ENCODE peak calls at places on chromosomes 1 and 21, in ten cellular contexts. K is GM23248, S is AG04450, Y is WERI-Rb-1, A is HFF-Myc, V is breast epithelium, E is OCI-LY7, F is brain microvascular endothelial cell, U is dorsolateral prefrontal cortex, T is astrocyte of the spinal cord. O is an unnamed sample.

GRCh38 chr1:172499636-172500141 is 33.3 kb upstream of the SUCO start:
- DNase-seq in V (no peak), K (peak; percentile 45), Y (no peak), U (no peak), S (no peak), E (no peak), F (peak; percentile 3), T (no peak), A (no peak), O (no peak)

GRCh38 chr1:31792541-31792940 is 23.3 kb downstream of the SPOCD1 start:
- DNase-seq in S (no peak), V (peak; percentile 34), U (peak; percentile 15), T (no peak), K (no peak), F (no peak), E (no peak), Y (peak; percentile 2), A (no peak), O (no peak)

GRCh38 chr1:210650403-210650802 is 321.7 kb downstream of the HHAT start:
- DNase-seq in E (no peak), U (no peak), K (no peak), V (no peak), A (no peak), T (no peak), F (no peak), S (no peak), Y (no peak), O (no peak)

GRCh38 chr1:183977717-183978116 is 59.8 kb downstream of the COLGALT2 start:
- DNase-seq in E (no peak), S (no peak), K (no peak), V (no peak), F (no peak), Y (no peak), U (no peak), T (no peak), A (no peak), O (no peak)

GRCh38 chr1:64743954-64744491 is 852 bp upstream of the RAVER2 start:
- DNase-seq in F (no peak), T (no peak), E (no peak), K (no peak), A (no peak), V (no peak), U (no peak), Y (no peak), S (no peak), O (no peak)

GRCh38 chr1:198203434-198203833 is 46.6 kb downstream of the NEK7 start:
- DNase-seq in K (peak; percentile 23), S (no peak), F (no peak), U (no peak), A (no peak), T (peak; percentile 21), Y (no peak), E (no peak), V (no peak), O (no peak)

GRCh38 chr21:45578811-45579381 is 36.7 kb upstream of the SLC19A1 start:
- DNase-seq in T (no peak), A (no peak), E (no peak), F (no peak), U (no peak), Y (peak; percentile 5), K (no peak), S (no peak), V (peak; percentile 49), O (no peak)

GRCh38 chr21:43824883-43825609 is 35.7 kb downstream of the RRP1 start:
- DNase-seq in T (no peak), V (no peak), U (no peak), Y (no peak), E (no peak), K (no peak), S (no peak), A (no peak), F (no peak), O (no peak)

GRCh38 chr1:92399076-92399475 is 87.6 kb downstream of the GFI1 start:
- DNase-seq in E (peak; percentile 9), Y (no peak), V (no peak), A (no peak), K (peak; percentile 5), F (no peak), T (no peak), S (no peak), U (no peak), O (no peak)

GRCh38 chr21:43303240-43304178 is 123.4 kb downstream of the SIK1 start:
- DNase-seq in F (no peak), Y (no peak), T (no peak), E (no peak), A (no peak), S (no peak), K (no peak), U (no peak), V (no peak), O (no peak)

GRCh38 chr1:243489681-243490080 is 233.8 kb downstream of the SDCCAG8 start:
- DNase-seq in E (no peak), T (no peak), A (no peak), Y (no peak), S (no peak), F (no peak), K (no peak), U (no peak), V (no peak), O (no peak)

GRCh38 chr21:35503646-35504045 is 454.5 kb upstream of the RUNX1 start:
- DNase-seq in K (peak; percentile 25), A (no peak), S (no peak), U (no peak), V (no peak), F (no peak), T (peak; percentile 50), Y (no peak), E (no peak), O (no peak)

GRCh38 chr1:196577386-196577785 is 30.9 kb downstream of the KCNT2 start:
- DNase-seq in F (no peak), Y (no peak), A (no peak), V (no peak), T (no peak), S (no peak), E (no peak), U (no peak), K (no peak), O (no peak)

GRCh38 chr1:5980314-5981008 is 11.8 kb downstream of the NPHP4 start:
- DNase-seq in F (peak; percentile 21), V (no peak), S (no peak), K (peak; percentile 70), U (peak; percentile 76), T (peak; percentile 17), E (peak; percentile 29), Y (peak; percentile 92), A (no peak), O (no peak)

GRCh38 chr1:10212476-10212875 is 2.1 kb downstream of the KIF1B start:
- DNase-seq in Y (no peak), U (no peak), F (no peak), A (no peak), V (no peak), S (no peak), E (no peak), T (no peak), K (no peak), O (no peak)

GRCh38 chr1:95951291-95951690 is 717.3 kb downstream of the RWDD3 start:
- DNase-seq in F (no peak), K (no peak), T (no peak), E (no peak), A (no peak), U (no peak), V (no peak), Y (no peak), S (no peak), O (no peak)

GRCh38 chr1:153441238-153441755 is 19.2 kb downstream of the S100A7 start:
- DNase-seq in Y (no peak), K (no peak), A (no peak), F (no peak), U (no peak), E (no peak), T (no peak), V (no peak), S (no peak), O (no peak)

GRCh38 chr1:44036409-44037111 is 5.3 kb upstream of the SLC6A9 start:
- DNase-seq in K (peak; percentile 83), V (no peak), U (peak; percentile 80), A (peak; percentile 59), T (peak; percentile 64), F (peak; percentile 62), S (no peak), E (peak; percentile 74), Y (peak; percentile 82), O (no peak)

GRCh38 chr1:33350611-33351280 is 29.8 kb upstream of the A3GALT2 start:
- DNase-seq in V (no peak), E (no peak), Y (no peak), S (no peak), A (no peak), K (no peak), F (no peak), T (no peak), U (no peak), O (no peak)
- H3K4me3 ChIP-seq in V (peak overlapping the region; percentile 46), E (peak overlapping the region; percentile 73), Y (peak overlapping the region; percentile 71), S (peak overlapping the region; percentile 69), A (peak overlapping the region; percentile 47), K (peak overlapping the region; percentile 84), F (peak overlapping the region; percentile 57), T (peak overlapping the region; percentile 47), U (peak overlapping the region; percentile 82), O (peak overlapping the region; percentile 57)

DNA sequence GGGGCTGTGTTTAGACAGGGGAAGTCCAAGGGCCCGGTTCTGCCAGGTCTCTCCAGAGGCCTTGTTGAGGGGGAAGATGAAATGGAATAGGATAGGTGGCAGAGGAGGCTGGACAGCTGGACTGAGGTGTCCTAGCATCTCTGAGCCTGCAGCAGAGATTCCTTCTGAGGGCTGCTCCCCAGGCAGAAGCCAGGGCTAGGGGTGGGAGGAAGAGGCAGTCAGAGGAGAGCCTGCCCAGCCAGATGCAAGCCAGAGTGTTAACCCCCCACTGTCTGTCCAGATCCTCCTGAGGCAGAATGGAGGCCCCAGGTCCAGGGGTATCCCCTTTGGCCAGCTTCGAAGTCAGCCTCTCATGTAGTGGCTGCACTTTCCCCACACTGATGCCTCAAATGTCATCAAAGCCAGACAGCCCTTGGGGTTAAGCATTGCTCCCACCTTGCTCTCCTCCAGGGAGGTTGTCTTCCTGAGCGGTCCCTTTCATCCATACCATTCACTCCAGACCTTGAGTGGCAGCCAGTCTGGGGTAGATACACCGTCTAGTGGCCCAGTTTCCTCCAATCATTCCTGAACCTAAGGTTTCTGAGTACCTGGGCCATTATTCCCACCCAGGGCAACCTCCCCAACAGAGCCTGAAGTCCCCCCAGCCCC is 1.7 kb downstream of the CSF1 start:
- DNase-seq in A (no peak), Y (no peak), K (peak; percentile 69), U (no peak), V (no peak), S (no peak), E (no peak), F (no peak), T (no peak), O (no peak)
- H3K4me3 ChIP-seq in A (peak overlapping the region; percentile 84), Y (no peak overlapping the region), K (peak overlapping the region; percentile 92), U (peak overlapping the region; percentile 76), V (peak overlapping the region; percentile 88), S (peak overlapping the region; percentile 98), E (no peak overlapping the region), F (peak overlapping the region; percentile 80), T (peak overlapping the region; percentile 83), O (peak overlapping the region; percentile 83)

GRCh38 chr1:168087696-168088095 is 49.0 kb downstream of the GPR161 start:
- DNase-seq in U (no peak), Y (no peak), K (no peak), V (no peak), F (no peak), T (no peak), E (no peak), S (no peak), A (no peak), O (no peak)
- H3K4me3 ChIP-seq in U (no peak overlapping the region), Y (no peak overlapping the region), K (no peak overlapping the region), V (no peak overlapping the region), F (no peak overlapping the region), T (no peak overlapping the region), E (no peak overlapping the region), S (no peak overlapping the region), A (no peak overlapping the region), O (no peak overlapping the region)

GRCh38 chr1:220877348-220878095 is 1.7 kb upstream of the HLX start:
- DNase-seq in U (no peak), Y (no peak), S (no peak), V (no peak), K (no peak), E (no peak), T (peak; percentile 3), A (no peak), F (no peak), O (no peak)
- H3K4me3 ChIP-seq in U (peak overlapping the region; percentile 10), Y (no peak overlapping the region), S (no peak overlapping the region), V (peak overlapping the region; percentile 35), K (no peak overlapping the region), E (no peak overlapping the region), T (peak overlapping the region; percentile 5), A (no peak overlapping the region), F (peak overlapping the region; percentile 1), O (peak overlapping the region; percentile 15)

O was measured in skeletal muscle cell.